ENCODE peak calls at places on chromosomes 5 and 9, in four cellular contexts. Y, T, M and G are unnamed samples.

GRCh38 chr5:55636711-55637110 is 75.4 kb downstream of the SLC38A9 start:
- DNase-seq in M (no peak), T (peak), Y (no peak), G (no peak)

GRCh38 chr5:98483301-98483700 is 290.2 kb upstream of the RGMB start:
- DNase-seq in Y (no peak), T (no peak), M (no peak), G (no peak)

GRCh38 chr9:98011122-98011521 is 28.0 kb downstream of the ANP32B start:
- DNase-seq in M (no peak), Y (no peak), T (no peak), G (no peak)

GRCh38 chr5:73120222-73121108 is at the start of gene TMEM171:
- DNase-seq in Y (peak), M (no peak), T (no peak), G (no peak)

GRCh38 chr5:171705830-171706229 is 79.8 kb upstream of the SMIM23 start:
- DNase-seq in T (no peak), M (no peak), Y (no peak), G (no peak)

GRCh38 chr9:86079421-86080111 is 19.8 kb downstream of the GOLM1 start:
- DNase-seq in T (no peak), M (no peak), Y (no peak), G (no peak)

GRCh38 chr9:34362614-34363013 is 14.1 kb downstream of the MYORG start:
- DNase-seq in Y (no peak), T (no peak), M (no peak), G (no peak)

GRCh38 chr9:132207839-132208615 is 46.2 kb downstream of the NTNG2 start:
- DNase-seq in M (no peak), T (no peak), Y (peak), G (no peak)

GRCh38 chr5:6905883-6906282 is 192.7 kb downstream of the TENT4A start:
- DNase-seq in T (no peak), M (no peak), Y (no peak), G (no peak)

GRCh38 chr5:35857606-35858205 is 1.0 kb downstream of the IL7R start:
- DNase-seq in Y (no peak), T (no peak), M (no peak), G (no peak)

GRCh38 chr9:93574900-93575705 is 1.3 kb upstream of the PHF2 start:
- DNase-seq in T (no peak), M (no peak), Y (no peak), G (no peak)

GRCh38 chr9:19286634-19287188 is 56.2 kb downstream of the DENND4C start:
- DNase-seq in M (no peak), T (peak), Y (no peak), G (no peak)

GRCh38 chr9:111731916-111732315 is 62.8 kb downstream of the SHOC1 start:
- DNase-seq in Y (no peak), M (no peak), T (no peak), G (no peak)

GRCh38 chr5:33257807-33258491 is 182.8 kb upstream of the TARS1 start:
- DNase-seq in M (no peak), Y (no peak), T (no peak), G (no peak)

GRCh38 chr5:2756764-2757163 is 5.3 kb upstream of the IRX2 start:
- DNase-seq in Y (no peak), T (no peak), M (no peak), G (no peak)

GRCh38 chr9:114324492-114324891 is 1.6 kb downstream of the ORM1 start:
- DNase-seq in Y (no peak), T (no peak), M (no peak), G (no peak)

GRCh38 chr5:179268399-179268952 is 76.8 kb downstream of the ADAMTS2 start:
- DNase-seq in M (no peak), T (peak), Y (no peak), G (no peak)

GRCh38 chr5:98201006-98201620 is 572.4 kb upstream of the RGMB start:
- DNase-seq in T (no peak), Y (peak), M (no peak), G (no peak)

GRCh38 chr9:99411479-99412100 is 189.5 kb downstream of the SEC61B start:
- DNase-seq in Y (no peak), T (no peak), M (no peak), G (no peak)

GRCh38 chr9:3200331-3200774 is 325.4 kb downstream of the RFX3 start:
- DNase-seq in T (no peak), Y (no peak), M (no peak), G (no peak)

GRCh38 chr9:29211681-29212589 is 1638.7 kb upstream of the C9orf72 start:
- DNase-seq in Y (peak), M (no peak), T (peak), G (no peak)

GRCh38 chr5:147404706-147405105 is 105.2 kb downstream of the DPYSL3 start:
- DNase-seq in T (no peak), Y (no peak), M (no peak), G (peak)

GRCh38 chr9:130352081-130352480 is 86.5 kb downstream of the HMCN2 start:
- DNase-seq in Y (no peak), M (no peak), T (no peak), G (peak)

GRCh38 chr5:19802686-19803085 is 185.3 kb downstream of the CDH18 start:
- DNase-seq in T (no peak), Y (no peak), M (no peak), G (no peak)

GRCh38 chr5:136686192-136686872 is 321.0 kb upstream of the TRPC7 start:
- DNase-seq in M (no peak), T (peak), Y (peak), G (no peak)

GRCh38 chr5:112684121-112684520 is 53.6 kb upstream of the APC start:
- DNase-seq in T (no peak), M (no peak), Y (no peak), G (peak)

GRCh38 chr9:116721411-116721810 is 34.3 kb downstream of the TRIM32 start:
- DNase-seq in T (no peak), Y (no peak), M (no peak), G (no peak)
- TF ChIP-seq ETV6 in T (no peak), Y (no peak), M (no peak), G (no peak)

DNA sequence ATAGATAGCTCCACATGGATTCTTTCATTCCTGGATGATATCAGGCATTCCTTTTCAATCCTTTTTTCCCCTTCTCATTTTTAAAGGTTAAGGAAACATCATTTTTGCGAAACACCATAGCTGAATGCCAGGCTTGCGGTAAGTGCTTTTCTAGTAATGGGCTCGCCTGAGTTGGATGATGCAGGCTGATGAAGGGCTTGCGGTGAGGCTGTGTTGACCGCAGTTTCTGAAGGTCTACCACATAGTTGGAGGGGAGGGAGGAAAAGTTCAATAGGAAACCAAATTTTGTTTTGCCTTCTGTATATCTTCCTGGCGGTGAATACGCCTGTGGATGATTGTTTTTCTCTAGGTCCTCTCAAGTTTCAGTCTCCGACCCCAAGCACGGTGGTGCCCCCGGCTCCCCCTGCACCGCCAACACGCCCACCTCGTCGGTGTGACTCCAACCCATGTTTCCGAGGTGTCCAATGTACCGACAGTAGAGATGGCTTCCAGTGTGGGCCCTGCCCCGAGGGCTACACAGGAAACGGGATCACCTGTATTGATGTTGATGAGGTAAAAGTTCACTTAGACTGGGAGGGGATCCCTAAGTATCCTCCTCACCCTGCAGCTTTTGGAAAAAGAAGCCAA is 24.3 kb downstream of the THBS4 start:
- DNase-seq in M (no peak), Y (no peak), T (no peak), G (no peak)
- TF ChIP-seq ETV6 in M (no peak), Y (no peak), T (no peak), G (no peak)

GRCh38 chr5:150469718-150470470 is 20.4 kb upstream of the RPS14 start:
- DNase-seq in M (no peak), T (no peak), Y (no peak), G (no peak)
- TF ChIP-seq ETV6 in M (no peak), T (no peak), Y (no peak), G (no peak)

GRCh38 chr5:170498811-170499210 is 5.0 kb upstream of the KCNIP1 start:
- DNase-seq in T (no peak), M (no peak), Y (no peak), G (no peak)
- TF ChIP-seq ETV6 in T (no peak), M (no peak), Y (no peak), G (no peak)

GRCh38 chr9:109863961-109864360 is 84.0 kb downstream of the PALM2AKAP2 start:
- DNase-seq in Y (no peak), T (no peak), M (no peak), G (no peak)

GRCh38 chr9:109865521-109865920 is 85.5 kb downstream of the PALM2AKAP2 start:
- DNase-seq in T (no peak), M (no peak), Y (no peak), G (no peak)

GRCh38 chr9:109870365-109870764 is 90.4 kb downstream of the PALM2AKAP2 start:
- DNase-seq in M (no peak), Y (no peak), T (no peak), G (no peak)

GRCh38 chr9:109868722-109869121 is 88.7 kb downstream of the PALM2AKAP2 start:
- DNase-seq in T (no peak), Y (no peak), M (no peak), G (no peak)

GRCh38 chr9:109868222-109868621 is 88.2 kb downstream of the PALM2AKAP2 start:
- DNase-seq in M (no peak), T (no peak), Y (no peak), G (no peak)
- TF ChIP-seq ETV6 in M (no peak), T (no peak), Y (no peak), G (no peak)

GRCh38 chr9:135403733-135404450 is 75.7 kb upstream of the PPP1R26 start:
- DNase-seq in M (no peak), Y (no peak), T (no peak), G (no peak)
- TF ChIP-seq ETV6 in M (no peak), Y (no peak), T (no peak), G (no peak)